ENCODE peak calls at places on chromosomes 5 and 9, in seven cellular contexts. One of them, this sample, is unnamed.

GRCh38 chr9:108360304-108360703 is 495.5 kb downstream of the ACTL7B start:
- DNase-seq in H9: no peak
- DNase-seq in neural progenitor cell: no peak
- DNase-seq in right atrium auricular region: no peak
- DNase-seq in vagina: no peak
- DNase-seq in stomach: no peak
- DNase-seq in hepatocyte: no peak
- DNase-seq in this sample: no peak

GRCh38 chr9:93061260-93061751 is 2.8 kb downstream of the SUSD3 start:
- DNase-seq in H9: no peak
- DNase-seq in neural progenitor cell: no peak
- DNase-seq in right atrium auricular region: no peak
- DNase-seq in vagina: no peak
- DNase-seq in stomach: no peak
- DNase-seq in hepatocyte: no peak
- DNase-seq in this sample: no peak

GRCh38 chr5:135489466-135490244 is 37.5 kb upstream of the TIFAB start:
- DNase-seq in H9: peak; percentile 59
- DNase-seq in neural progenitor cell: peak; percentile 61
- DNase-seq in right atrium auricular region: no peak
- DNase-seq in vagina: no peak
- DNase-seq in stomach: no peak
- DNase-seq in hepatocyte: no peak
- DNase-seq in this sample: peak; percentile 47

GRCh38 chr5:73507062-73507461 is 8.8 kb downstream of the BTF3 start:
- DNase-seq in H9: no peak
- DNase-seq in neural progenitor cell: no peak
- DNase-seq in right atrium auricular region: no peak
- DNase-seq in vagina: no peak
- DNase-seq in stomach: no peak
- DNase-seq in hepatocyte: no peak
- DNase-seq in this sample: no peak

GRCh38 chr5:29750453-29750852 is 1443.0 kb upstream of the CDH6 start:
- DNase-seq in H9: no peak
- DNase-seq in neural progenitor cell: no peak
- DNase-seq in right atrium auricular region: no peak
- DNase-seq in vagina: no peak
- DNase-seq in stomach: no peak
- DNase-seq in hepatocyte: no peak
- DNase-seq in this sample: no peak

GRCh38 chr9:110095776-110096175 is 112.2 kb downstream of the C9orf152 start:
- DNase-seq in H9: no peak
- DNase-seq in neural progenitor cell: no peak
- DNase-seq in right atrium auricular region: no peak
- DNase-seq in vagina: no peak
- DNase-seq in stomach: no peak
- DNase-seq in hepatocyte: no peak
- DNase-seq in this sample: no peak

GRCh38 chr9:127263664-127264063 is 910 bp upstream of the GARNL3 start:
- DNase-seq in H9: no peak
- DNase-seq in neural progenitor cell: no peak
- DNase-seq in right atrium auricular region: no peak
- DNase-seq in vagina: no peak
- DNase-seq in stomach: no peak
- DNase-seq in hepatocyte: no peak
- DNase-seq in this sample: no peak

GRCh38 chr5:78985407-78986223 is 505 bp upstream of the ARSB start:
- DNase-seq in H9: peak; percentile 46
- DNase-seq in neural progenitor cell: peak; percentile 26
- DNase-seq in right atrium auricular region: no peak
- DNase-seq in vagina: no peak
- DNase-seq in stomach: peak; percentile 49
- DNase-seq in hepatocyte: peak; percentile 57
- DNase-seq in this sample: peak; percentile 72

GRCh38 chr5:2505217-2505616 is 246.3 kb downstream of the IRX2 start:
- DNase-seq in H9: peak; percentile 51
- DNase-seq in neural progenitor cell: no peak
- DNase-seq in right atrium auricular region: no peak
- DNase-seq in vagina: no peak
- DNase-seq in stomach: no peak
- DNase-seq in hepatocyte: no peak
- DNase-seq in this sample: no peak

GRCh38 chr9:71734953-71735352 is 33.4 kb downstream of the CEMIP2 start:
- DNase-seq in H9: no peak
- DNase-seq in neural progenitor cell: no peak
- DNase-seq in right atrium auricular region: no peak
- DNase-seq in vagina: no peak
- DNase-seq in stomach: no peak
- DNase-seq in hepatocyte: no peak
- DNase-seq in this sample: no peak

GRCh38 chr9:104747565-104748358 is at the start of gene NIPSNAP3A:
- DNase-seq in H9: peak; percentile 79
- DNase-seq in neural progenitor cell: peak; percentile 85
- DNase-seq in right atrium auricular region: peak; percentile 88
- DNase-seq in vagina: no peak
- DNase-seq in stomach: peak; percentile 88
- DNase-seq in hepatocyte: peak; percentile 91
- DNase-seq in this sample: peak; percentile 89

GRCh38 chr9:69645488-69645887 is 26.7 kb downstream of the APBA1 start:
- DNase-seq in H9: peak; percentile 49
- DNase-seq in neural progenitor cell: peak; percentile 13
- DNase-seq in right atrium auricular region: no peak
- DNase-seq in vagina: no peak
- DNase-seq in stomach: peak; percentile 79
- DNase-seq in hepatocyte: no peak
- DNase-seq in this sample: no peak

GRCh38 chr9:106443520-106443919 is 419.4 kb upstream of the ZNF462 start:
- DNase-seq in H9: no peak
- DNase-seq in neural progenitor cell: no peak
- DNase-seq in right atrium auricular region: no peak
- DNase-seq in vagina: no peak
- DNase-seq in stomach: no peak
- DNase-seq in hepatocyte: no peak
- DNase-seq in this sample: no peak

GRCh38 chr5:116343961-116344360 is 230.7 kb downstream of the SEMA6A start:
- DNase-seq in H9: peak; percentile 92
- DNase-seq in neural progenitor cell: peak; percentile 34
- DNase-seq in right atrium auricular region: no peak
- DNase-seq in vagina: no peak
- DNase-seq in stomach: no peak
- DNase-seq in hepatocyte: no peak
- DNase-seq in this sample: no peak

GRCh38 chr5:97839338-97840081 is 656.5 kb upstream of the RIOK2 start:
- DNase-seq in H9: no peak
- DNase-seq in neural progenitor cell: no peak
- DNase-seq in right atrium auricular region: no peak
- DNase-seq in vagina: no peak
- DNase-seq in stomach: no peak
- DNase-seq in hepatocyte: no peak
- DNase-seq in this sample: no peak

GRCh38 chr5:81315336-81315735 is 13.9 kb downstream of the ZCCHC9 start:
- DNase-seq in H9: no peak
- DNase-seq in neural progenitor cell: no peak
- DNase-seq in right atrium auricular region: no peak
- DNase-seq in vagina: no peak
- DNase-seq in stomach: no peak
- DNase-seq in hepatocyte: no peak
- DNase-seq in this sample: no peak

GRCh38 chr9:133575673-133576590 is 33.3 kb downstream of the FAM163B start:
- DNase-seq in H9: no peak
- DNase-seq in neural progenitor cell: no peak
- DNase-seq in right atrium auricular region: no peak
- DNase-seq in vagina: no peak
- DNase-seq in stomach: no peak
- DNase-seq in hepatocyte: no peak
- DNase-seq in this sample: no peak

GRCh38 chr5:56432326-56432725 is 199.2 kb upstream of the ANKRD55 start:
- DNase-seq in H9: no peak
- DNase-seq in neural progenitor cell: no peak
- DNase-seq in right atrium auricular region: no peak
- DNase-seq in vagina: no peak
- DNase-seq in stomach: no peak
- DNase-seq in hepatocyte: no peak
- DNase-seq in this sample: no peak

GRCh38 chr9:124779368-124780059 is 2.6 kb downstream of the OLFML2A start:
- DNase-seq in H9: peak; percentile 67
- DNase-seq in neural progenitor cell: peak; percentile 69
- DNase-seq in right atrium auricular region: peak; percentile 58
- DNase-seq in vagina: no peak
- DNase-seq in stomach: peak; percentile 23
- DNase-seq in hepatocyte: peak; percentile 64
- DNase-seq in this sample: peak; percentile 15

GRCh38 chr9:34783951-34784487 is 74.1 kb upstream of the CCL21 start:
- DNase-seq in H9: no peak
- DNase-seq in neural progenitor cell: no peak
- DNase-seq in right atrium auricular region: no peak
- DNase-seq in vagina: no peak
- DNase-seq in stomach: no peak
- DNase-seq in hepatocyte: no peak
- DNase-seq in this sample: peak; percentile 35

GRCh38 chr9:37010180-37010579 is 23.9 kb downstream of the PAX5 start:
- DNase-seq in H9: no peak
- DNase-seq in neural progenitor cell: no peak
- DNase-seq in right atrium auricular region: no peak
- DNase-seq in vagina: no peak
- DNase-seq in stomach: no peak
- DNase-seq in hepatocyte: no peak
- DNase-seq in this sample: no peak

GRCh38 chr9:38423939-38424843 is at the start of gene IGFBPL1:
- DNase-seq in H9: peak; percentile 61
- DNase-seq in neural progenitor cell: peak; percentile 88
- DNase-seq in right atrium auricular region: no peak
- DNase-seq in vagina: no peak
- DNase-seq in stomach: no peak
- DNase-seq in hepatocyte: peak; percentile 58
- DNase-seq in this sample: peak; percentile 52

GRCh38 chr9:132333556-132333955 is 21.2 kb downstream of the SETX start:
- DNase-seq in H9: no peak
- DNase-seq in neural progenitor cell: no peak
- DNase-seq in right atrium auricular region: no peak
- DNase-seq in vagina: no peak
- DNase-seq in stomach: no peak
- DNase-seq in hepatocyte: no peak
- DNase-seq in this sample: no peak

GRCh38 chr5:112264666-112265065 is 154.4 kb downstream of the EPB41L4A start:
- DNase-seq in H9: no peak
- DNase-seq in neural progenitor cell: no peak
- DNase-seq in right atrium auricular region: no peak
- DNase-seq in vagina: no peak
- DNase-seq in stomach: no peak
- DNase-seq in hepatocyte: no peak
- DNase-seq in this sample: no peak

GRCh38 chr9:110738982-110739381 is 70.4 kb downstream of the MUSK start:
- DNase-seq in H9: no peak
- DNase-seq in neural progenitor cell: no peak
- DNase-seq in right atrium auricular region: no peak
- DNase-seq in vagina: no peak
- DNase-seq in stomach: no peak
- DNase-seq in hepatocyte: no peak
- DNase-seq in this sample: no peak

GRCh38 chr5:129135633-129136032 is 41.1 kb downstream of the ISOC1 start:
- DNase-seq in H9: peak; percentile 38
- DNase-seq in neural progenitor cell: peak; percentile 33
- DNase-seq in right atrium auricular region: no peak
- DNase-seq in vagina: no peak
- DNase-seq in stomach: no peak
- DNase-seq in hepatocyte: no peak
- DNase-seq in this sample: no peak

GRCh38 chr9:132622144-132622543 is 39.7 kb downstream of the BARHL1 start:
- DNase-seq in H9: no peak
- DNase-seq in neural progenitor cell: no peak
- DNase-seq in right atrium auricular region: no peak
- DNase-seq in vagina: no peak
- DNase-seq in stomach: peak; percentile 34
- DNase-seq in hepatocyte: peak; percentile 38
- DNase-seq in this sample: no peak

GRCh38 chr9:6564868-6565267 is 80.7 kb downstream of the GLDC start:
- DNase-seq in H9: no peak
- DNase-seq in neural progenitor cell: no peak
- DNase-seq in right atrium auricular region: no peak
- DNase-seq in vagina: no peak
- DNase-seq in stomach: no peak
- DNase-seq in hepatocyte: no peak
- DNase-seq in this sample: no peak

GRCh38 chr5:177529247-177529901 is 12.6 kb upstream of the DDX41 start:
- DNase-seq in H9: no peak
- DNase-seq in neural progenitor cell: no peak
- DNase-seq in right atrium auricular region: no peak
- DNase-seq in vagina: no peak
- DNase-seq in stomach: no peak
- DNase-seq in hepatocyte: no peak
- DNase-seq in this sample: no peak

DNA sequence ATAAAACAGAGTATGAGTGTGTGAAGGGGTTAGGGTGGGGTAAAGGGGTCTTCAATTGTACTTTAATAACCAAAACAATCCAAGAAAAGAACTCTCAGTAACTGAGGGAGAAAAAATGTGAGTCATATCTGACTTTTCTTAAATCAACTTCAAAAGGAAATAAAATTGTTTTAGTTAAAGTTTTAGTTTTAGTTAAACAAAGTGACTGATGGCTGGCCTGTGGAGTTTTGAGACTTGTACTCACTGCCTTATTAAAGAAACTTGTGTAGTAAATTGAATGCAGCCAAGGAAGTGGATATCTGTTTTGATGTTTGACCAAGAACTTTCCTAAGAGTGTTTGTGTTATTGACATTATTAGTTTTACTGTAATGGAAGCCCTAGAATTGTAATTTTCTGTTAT is 2032.6 kb downstream of the MAT2B start:
- DNase-seq in H9: no peak
- DNase-seq in neural progenitor cell: no peak
- DNase-seq in right atrium auricular region: no peak
- DNase-seq in vagina: no peak
- DNase-seq in stomach: no peak
- DNase-seq in hepatocyte: no peak
- DNase-seq in this sample: no peak
- TF ChIP-seq CTCF in H9: no peak
- TF ChIP-seq CTCF in neural progenitor cell: no peak
- TF ChIP-seq CTCF in right atrium auricular region: no peak
- TF ChIP-seq CTCF in vagina: no peak
- TF ChIP-seq CTCF in stomach: no peak
- TF ChIP-seq CTCF in hepatocyte: no peak
- TF ChIP-seq CTCF in this sample: no peak

GRCh38 chr9:33175633-33176325 is 8.6 kb upstream of the B4GALT1 start:
- DNase-seq in H9: no peak
- DNase-seq in neural progenitor cell: no peak
- DNase-seq in right atrium auricular region: peak; percentile 53
- DNase-seq in vagina: no peak
- DNase-seq in stomach: no peak
- DNase-seq in hepatocyte: no peak
- DNase-seq in this sample: no peak
- TF ChIP-seq CTCF in H9: no peak
- TF ChIP-seq CTCF in neural progenitor cell: no peak
- TF ChIP-seq CTCF in right atrium auricular region: no peak
- TF ChIP-seq CTCF in vagina: no peak
- TF ChIP-seq CTCF in stomach: no peak
- TF ChIP-seq CTCF in hepatocyte: no peak
- TF ChIP-seq CTCF in this sample: no peak

GRCh38 chr5:139419793-139420192 is 15.9 kb upstream of the SPATA24 start:
- DNase-seq in H9: no peak
- DNase-seq in neural progenitor cell: peak; percentile 80
- DNase-seq in right atrium auricular region: no peak
- DNase-seq in vagina: no peak
- DNase-seq in stomach: no peak
- DNase-seq in hepatocyte: peak; percentile 43
- DNase-seq in this sample: no peak
- TF ChIP-seq CTCF in H9: no peak
- TF ChIP-seq CTCF in neural progenitor cell: no peak
- TF ChIP-seq CTCF in right atrium auricular region: no peak
- TF ChIP-seq CTCF in vagina: no peak
- TF ChIP-seq CTCF in stomach: no peak
- TF ChIP-seq CTCF in hepatocyte: peak; percentile 22
- TF ChIP-seq CTCF in this sample: no peak

GRCh38 chr5:174145091-174145490 is 99.6 kb downstream of the NSG2 start:
- DNase-seq in H9: peak; percentile 15
- DNase-seq in neural progenitor cell: no peak
- DNase-seq in right atrium auricular region: no peak
- DNase-seq in vagina: peak; percentile 52
- DNase-seq in stomach: no peak
- DNase-seq in hepatocyte: no peak
- DNase-seq in this sample: no peak
- TF ChIP-seq CTCF in H9: no peak
- TF ChIP-seq CTCF in neural progenitor cell: no peak
- TF ChIP-seq CTCF in right atrium auricular region: no peak
- TF ChIP-seq CTCF in vagina: no peak
- TF ChIP-seq CTCF in stomach: no peak
- TF ChIP-seq CTCF in hepatocyte: no peak
- TF ChIP-seq CTCF in this sample: no peak

This sample was measured in GM13976.